ENCODE peak calls at places on chromosome 17, in five cellular contexts. One of them, this sample, is unnamed.

GRCh38 chr17:10018461-10018891 is 113.4 kb upstream of the RCVRN start:
- DNase-seq in stomach: no peak
- DNase-seq in A549: no peak
- DNase-seq in PC-3: no peak
- DNase-seq in tibial artery: no peak
- DNase-seq in this sample: no peak

GRCh38 chr17:27384261-27384701 is 72.0 kb upstream of the KSR1 start:
- DNase-seq in tibial artery: peak; percentile 71
- DNase-seq in stomach: peak; percentile 63
- DNase-seq in A549: peak; percentile 44
- DNase-seq in PC-3: peak; percentile 94
- DNase-seq in this sample: no peak

GRCh38 chr17:2482218-2482617 is 29.5 kb downstream of the METTL16 start:
- DNase-seq in stomach: no peak
- DNase-seq in A549: no peak
- DNase-seq in tibial artery: no peak
- DNase-seq in PC-3: no peak
- DNase-seq in this sample: no peak

GRCh38 chr17:79626156-79626890 is 15.5 kb upstream of the RBFOX3 start:
- DNase-seq in stomach: no peak
- DNase-seq in A549: no peak
- DNase-seq in tibial artery: peak; percentile 13
- DNase-seq in PC-3: no peak
- DNase-seq in this sample: no peak

GRCh38 chr17:41907633-41908539 is 10.9 kb downstream of the ACLY start:
- DNase-seq in A549: peak; percentile 99
- DNase-seq in PC-3: no peak
- DNase-seq in tibial artery: no peak
- DNase-seq in stomach: no peak
- DNase-seq in this sample: no peak

GRCh38 chr17:49830605-49831004 is 17.3 kb downstream of the TAC4 start:
- DNase-seq in A549: no peak
- DNase-seq in stomach: no peak
- DNase-seq in PC-3: peak; percentile 47
- DNase-seq in tibial artery: no peak
- DNase-seq in this sample: no peak

GRCh38 chr17:49779730-49780220 is 8.7 kb upstream of the KAT7 start:
- DNase-seq in A549: peak; percentile 34
- DNase-seq in stomach: no peak
- DNase-seq in tibial artery: peak; percentile 49
- DNase-seq in PC-3: peak; percentile 83
- DNase-seq in this sample: peak; percentile 25

GRCh38 chr17:41880130-41880529 is 14.9 kb upstream of the KLHL11 start:
- DNase-seq in PC-3: no peak
- DNase-seq in tibial artery: no peak
- DNase-seq in A549: no peak
- DNase-seq in stomach: no peak
- DNase-seq in this sample: no peak

GRCh38 chr17:21129023-21129681 is 2.4 kb downstream of the DHRS7B start:
- DNase-seq in tibial artery: peak; percentile 35
- DNase-seq in stomach: no peak
- DNase-seq in A549: peak; percentile 54
- DNase-seq in PC-3: peak; percentile 34
- DNase-seq in this sample: peak; percentile 34
- TF ChIP-seq CTCF in tibial artery: peak; percentile 36
- TF ChIP-seq CTCF in stomach: no peak
- TF ChIP-seq CTCF in A549: peak; percentile 74
- TF ChIP-seq CTCF in PC-3: peak; percentile 59
- TF ChIP-seq CTCF in this sample: no peak

GRCh38 chr17:36152639-36153120 is 23.8 kb downstream of the TBC1D3B start:
- DNase-seq in stomach: no peak
- DNase-seq in A549: no peak
- DNase-seq in tibial artery: no peak
- DNase-seq in PC-3: no peak
- DNase-seq in this sample: no peak
- TF ChIP-seq CTCF in stomach: no peak
- TF ChIP-seq CTCF in A549: no peak
- TF ChIP-seq CTCF in tibial artery: no peak
- TF ChIP-seq CTCF in PC-3: no peak
- TF ChIP-seq CTCF in this sample: no peak

GRCh38 chr17:77258638-77259037 is 117.9 kb downstream of the SEC14L1 start:
- DNase-seq in PC-3: no peak
- DNase-seq in A549: no peak
- DNase-seq in stomach: no peak
- DNase-seq in tibial artery: no peak
- DNase-seq in this sample: no peak
- TF ChIP-seq CTCF in PC-3: no peak
- TF ChIP-seq CTCF in A549: no peak
- TF ChIP-seq CTCF in stomach: no peak
- TF ChIP-seq CTCF in tibial artery: no peak
- TF ChIP-seq CTCF in this sample: no peak

DNA sequence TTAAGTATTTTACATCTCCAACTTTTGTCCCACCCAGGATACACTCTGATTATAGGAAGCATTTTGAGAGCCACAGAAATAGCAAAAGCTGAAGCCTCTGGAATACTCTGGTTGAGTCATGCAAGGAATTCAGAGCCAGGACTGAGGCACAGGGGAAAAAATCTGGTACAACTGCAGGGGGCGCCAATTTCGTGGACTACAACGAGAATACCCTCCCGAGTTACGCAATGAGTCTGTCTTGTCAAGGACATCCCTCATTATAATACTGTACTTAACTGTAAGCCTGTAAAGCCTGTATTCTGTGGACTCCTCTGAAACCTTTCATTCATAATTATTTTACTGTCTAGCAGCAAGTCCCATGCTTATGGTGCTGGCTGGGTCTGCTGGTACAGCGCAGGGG is 7.8 kb downstream of the HOXB1 start:
- DNase-seq in stomach: no peak
- DNase-seq in tibial artery: no peak
- DNase-seq in A549: no peak
- DNase-seq in PC-3: no peak
- DNase-seq in this sample: no peak
- TF ChIP-seq CTCF in stomach: no peak
- TF ChIP-seq CTCF in tibial artery: no peak
- TF ChIP-seq CTCF in A549: peak; percentile 39
- TF ChIP-seq CTCF in PC-3: peak; percentile 58
- TF ChIP-seq CTCF in this sample: no peak

GRCh38 chr17:80942360-80943345 is 49.0 kb upstream of the CHMP6 start:
- DNase-seq in tibial artery: peak; percentile 97
- DNase-seq in stomach: peak; percentile 76
- DNase-seq in A549: no peak
- DNase-seq in PC-3: no peak
- DNase-seq in this sample: no peak
- TF ChIP-seq CTCF in tibial artery: no peak
- TF ChIP-seq CTCF in stomach: no peak
- TF ChIP-seq CTCF in A549: no peak
- TF ChIP-seq CTCF in PC-3: no peak
- TF ChIP-seq CTCF in this sample: no peak

DNA sequence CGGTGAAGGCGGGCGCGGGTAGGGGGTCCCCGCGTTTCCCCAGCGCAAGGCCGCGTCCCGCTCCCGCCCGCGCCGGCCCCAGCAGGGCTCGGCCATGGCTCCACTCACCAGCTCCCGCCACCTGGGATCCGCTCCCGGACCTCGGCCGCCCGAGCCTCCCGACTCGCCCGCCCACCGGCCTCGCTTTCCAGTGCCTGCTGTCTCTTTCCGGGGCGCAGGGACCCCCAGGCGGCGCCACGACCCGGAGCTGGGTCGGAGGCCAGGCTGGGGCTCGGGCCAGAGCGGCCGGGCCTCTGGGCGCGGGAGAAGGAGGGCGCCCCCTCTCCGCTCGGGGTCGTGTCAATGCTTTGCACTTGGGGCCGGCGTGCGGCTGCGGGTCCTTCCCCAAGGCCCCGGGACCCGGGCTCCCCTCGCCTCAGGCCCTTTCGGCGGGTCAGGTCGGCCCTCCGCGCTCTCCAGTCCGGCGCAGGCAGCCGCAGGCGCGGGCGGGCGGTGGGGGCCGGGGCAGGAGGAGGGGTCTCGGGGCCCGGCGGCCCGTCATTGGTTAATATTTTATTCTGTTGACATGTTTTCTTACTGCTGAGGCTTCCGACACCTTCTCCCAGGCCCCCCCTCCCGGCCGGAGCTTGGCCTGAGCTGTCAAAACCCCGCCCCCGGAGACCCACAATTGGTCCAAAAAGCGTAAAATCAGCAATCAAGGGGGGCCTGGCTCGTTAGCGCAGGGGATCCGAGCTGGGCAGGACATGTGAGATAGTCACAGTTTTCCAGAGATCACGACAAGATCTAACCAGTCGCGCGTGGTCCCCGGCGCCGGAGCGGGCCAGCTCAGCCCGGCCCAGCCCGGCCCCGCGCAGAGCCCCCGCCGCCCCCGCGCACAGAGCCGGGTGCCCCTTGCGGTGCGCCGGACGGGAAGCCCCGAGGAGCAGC is at the start of gene TBX2:
- DNase-seq in tibial artery: peak; percentile 87
- DNase-seq in stomach: peak; percentile 51
- DNase-seq in A549: peak; percentile 97
- DNase-seq in PC-3: peak; percentile 85
- DNase-seq in this sample: peak; percentile 47
- TF ChIP-seq CTCF in tibial artery: no peak
- TF ChIP-seq CTCF in stomach: no peak
- TF ChIP-seq CTCF in A549: peak; percentile 43
- TF ChIP-seq CTCF in PC-3: peak; percentile 12
- TF ChIP-seq CTCF in this sample: no peak

GRCh38 chr17:78471635-78472034 is 93.2 kb downstream of the PGS1 start:
- DNase-seq in A549: no peak
- DNase-seq in PC-3: no peak
- DNase-seq in tibial artery: no peak
- DNase-seq in stomach: no peak
- DNase-seq in this sample: no peak
- TF ChIP-seq CTCF in A549: no peak
- TF ChIP-seq CTCF in PC-3: no peak
- TF ChIP-seq CTCF in tibial artery: no peak
- TF ChIP-seq CTCF in stomach: no peak
- TF ChIP-seq CTCF in this sample: no peak

This sample was measured in endothelial cell.